ENCODE peak calls at places on chromosome 21, in five cellular contexts. H is Peyer's patch, F is DND-41, J is AG10803, B is astrocyte of the spinal cord. S is an unnamed sample.
A peak's percentile ranks its signal among the peaks of the same experiment; 100 is the strongest.

GRCh38 chr21:45982758-45983731 is 1.5 kb downstream of the COL6A1 start:
- DNase-seq in H (no peak), F (no peak), J (no peak), B (no peak), S (peak; percentile 15)

GRCh38 chr21:39913651-39914145 is 46.5 kb downstream of the PCP4 start:
- DNase-seq in H (no peak), F (no peak), J (no peak), B (no peak), S (no peak)

GRCh38 chr21:28159396-28159795 is 833.3 kb downstream of the LTN1 start:
- DNase-seq in H (no peak), F (no peak), J (no peak), B (no peak), S (no peak)

GRCh38 chr21:34020934-34021553 is 52.3 kb upstream of the MRPS6 start:
- DNase-seq in H (no peak), F (no peak), J (no peak), B (no peak), S (no peak)

GRCh38 chr21:29209696-29210095 is 79.3 kb downstream of the MAP3K7CL start:
- DNase-seq in H (no peak), F (no peak), J (no peak), B (peak; percentile 35), S (no peak)

GRCh38 chr21:14968821-14969220 is 96.0 kb downstream of the NRIP1 start:
- DNase-seq in H (no peak), F (no peak), J (peak; percentile 47), B (no peak), S (no peak)

GRCh38 chr21:26093094-26093493 is 77.5 kb downstream of the APP start:
- DNase-seq in H (no peak), F (no peak), J (no peak), B (no peak), S (no peak)

GRCh38 chr21:27476696-27477095 is 509.8 kb upstream of the ADAMTS5 start:
- DNase-seq in H (no peak), F (no peak), J (peak; percentile 83), B (peak; percentile 59), S (no peak)

GRCh38 chr21:29376556-29376955 is 77.8 kb downstream of the BACH1 start:
- DNase-seq in H (peak; percentile 75), F (peak; percentile 62), J (peak; percentile 13), B (no peak), S (peak; percentile 32)

GRCh38 chr21:45943630-45944540 is 37.7 kb upstream of the COL6A1 start:
- DNase-seq in H (no peak), F (no peak), J (no peak), B (no peak), S (no peak)

GRCh38 chr21:34766862-34767261 is 98.1 kb downstream of the CLIC6 start:
- DNase-seq in H (no peak), F (no peak), J (no peak), B (no peak), S (no peak)

GRCh38 chr21:41169701-41170100 is 1.7 kb downstream of the BACE2 start:
- DNase-seq in H (no peak), F (no peak), J (no peak), B (no peak), S (no peak)

GRCh38 chr21:27221084-27221483 is 254.2 kb upstream of the ADAMTS5 start:
- DNase-seq in H (no peak), F (no peak), J (no peak), B (no peak), S (no peak)

GRCh38 chr21:45471229-45472052 is 66.5 kb downstream of the COL18A1 start:
- DNase-seq in H (no peak), F (no peak), J (peak; percentile 93), B (peak; percentile 93), S (no peak)

GRCh38 chr21:31780944-31781343 is 49.0 kb upstream of the SCAF4 start:
- DNase-seq in H (no peak), F (no peak), J (no peak), B (no peak), S (no peak)

GRCh38 chr21:27371688-27372331 is 404.9 kb upstream of the ADAMTS5 start:
- DNase-seq in H (no peak), F (no peak), J (no peak), B (no peak), S (no peak)

DNA sequence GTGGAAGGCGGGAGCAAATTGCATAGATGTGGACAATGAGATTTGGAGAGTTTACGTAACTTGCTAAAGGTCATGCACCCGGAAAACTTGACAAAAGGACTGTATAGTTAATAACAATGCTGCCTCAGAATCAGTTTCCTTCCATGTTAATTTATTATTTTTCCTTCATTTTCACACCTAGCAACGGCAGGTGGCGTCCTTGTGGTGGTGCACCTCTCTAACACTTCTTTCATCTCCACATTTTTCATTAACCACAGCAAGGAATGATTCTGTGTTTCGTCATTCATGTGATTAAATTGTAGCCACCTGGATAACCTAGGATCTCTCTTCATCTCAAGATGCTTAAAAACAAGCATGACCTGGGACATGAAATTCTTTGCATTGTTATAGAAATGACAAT is 2133.0 kb downstream of the NCAM2 start:
- DNase-seq in H (no peak), F (no peak), J (no peak), B (no peak), S (no peak)
- TF ChIP-seq CTCF in H (no peak), F (peak; percentile 40), J (no peak), B (no peak), S (no peak)

GRCh38 chr21:32991299-32991850 is 34.4 kb upstream of the OLIG2 start:
- DNase-seq in H (no peak), F (no peak), J (no peak), B (no peak), S (no peak)

GRCh38 chr21:32990666-32991065 is 35.1 kb upstream of the OLIG2 start:
- DNase-seq in H (no peak), F (no peak), J (no peak), B (no peak), S (no peak)

GRCh38 chr21:32993894-32994293 is 31.8 kb upstream of the OLIG2 start:
- DNase-seq in H (no peak), F (no peak), J (no peak), B (no peak), S (no peak)

DNA sequence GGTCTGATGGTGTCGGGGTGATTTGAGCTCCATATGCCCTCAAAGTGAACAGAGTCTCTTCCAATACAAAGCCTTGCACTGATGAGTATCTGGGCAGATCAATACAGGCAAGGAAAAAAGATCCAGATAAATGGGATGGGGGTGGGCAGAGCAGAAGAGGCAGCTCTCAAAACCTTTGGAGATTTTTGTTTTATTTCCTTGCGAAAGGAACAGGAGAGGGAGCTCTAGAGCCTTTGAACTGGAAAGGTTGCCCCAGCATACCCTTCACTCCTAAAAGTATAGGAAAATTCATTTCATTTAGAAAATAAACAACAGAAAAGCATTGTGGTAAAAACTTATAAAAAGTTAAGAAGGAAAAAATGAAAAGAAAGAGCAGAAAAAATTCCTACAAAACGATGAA is 31.4 kb upstream of the OLIG2 start:
- DNase-seq in H (no peak), F (no peak), J (peak; percentile 26), B (peak; percentile 10), S (no peak)
- TF ChIP-seq CTCF in H (peak; percentile 25), F (peak; percentile 56), J (peak; percentile 64), B (peak; percentile 49), S (no peak)

DNA sequence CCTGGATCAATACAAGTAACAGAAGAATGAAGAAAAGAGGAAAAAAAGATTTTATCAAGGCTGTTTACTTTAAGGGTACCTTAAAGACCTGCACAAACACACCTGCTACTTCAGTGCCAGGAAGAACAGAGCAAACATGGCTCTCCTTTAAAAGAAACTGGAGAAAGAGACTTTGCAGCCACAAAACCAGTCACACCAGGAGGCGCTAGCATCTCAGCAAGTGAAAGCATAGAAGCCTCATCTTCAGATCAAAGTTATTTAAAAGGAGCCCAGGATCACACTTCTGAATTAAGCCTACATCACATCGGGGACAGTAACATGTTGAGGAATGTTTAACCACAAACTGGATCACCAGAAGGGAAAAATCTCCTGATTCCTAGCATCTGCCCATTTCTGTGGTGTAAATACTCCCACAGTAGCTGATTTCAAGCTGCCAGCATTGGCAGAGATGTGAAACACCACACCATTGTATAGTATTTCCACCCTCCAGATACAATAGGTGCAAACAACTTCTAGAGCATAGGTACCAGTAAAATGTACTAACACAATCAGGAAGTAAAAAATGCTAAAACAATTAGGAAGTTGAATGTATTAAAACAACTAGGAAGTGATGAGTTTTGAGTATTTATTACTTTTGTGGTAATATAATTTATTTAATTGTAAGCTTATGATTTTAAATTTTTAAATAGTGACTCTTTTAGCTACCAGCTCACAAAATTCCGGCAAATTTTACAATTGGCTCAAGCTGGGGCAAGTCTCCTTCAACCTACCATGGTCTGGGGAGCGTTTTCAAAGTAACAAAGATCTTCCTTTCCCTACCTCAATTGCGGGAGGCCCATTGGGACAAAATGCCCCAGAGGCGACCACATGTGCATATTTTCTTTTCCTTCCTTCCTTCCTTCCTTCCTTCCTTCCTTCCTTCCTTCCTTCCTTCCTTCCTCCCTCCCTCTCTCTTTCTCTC is 105.3 kb upstream of the CLDN14 start:
- DNase-seq in H (no peak), F (peak; percentile 24), J (no peak), B (no peak), S (no peak)
- TF ChIP-seq CTCF in H (no peak), F (peak; percentile 55), J (no peak), B (peak; percentile 22), S (no peak)

GRCh38 chr21:36917487-36918158 is 48.8 kb downstream of the HLCS start:
- DNase-seq in H (no peak), F (no peak), J (peak; percentile 40), B (peak; percentile 68), S (no peak)
- TF ChIP-seq CTCF in H (peak; percentile 45), F (peak; percentile 20), J (peak; percentile 67), B (peak; percentile 85), S (no peak)

GRCh38 chr21:18803624-18804023 is 400.0 kb upstream of the TMPRSS15 start:
- DNase-seq in H (no peak), F (no peak), J (no peak), B (no peak), S (no peak)

DNA sequence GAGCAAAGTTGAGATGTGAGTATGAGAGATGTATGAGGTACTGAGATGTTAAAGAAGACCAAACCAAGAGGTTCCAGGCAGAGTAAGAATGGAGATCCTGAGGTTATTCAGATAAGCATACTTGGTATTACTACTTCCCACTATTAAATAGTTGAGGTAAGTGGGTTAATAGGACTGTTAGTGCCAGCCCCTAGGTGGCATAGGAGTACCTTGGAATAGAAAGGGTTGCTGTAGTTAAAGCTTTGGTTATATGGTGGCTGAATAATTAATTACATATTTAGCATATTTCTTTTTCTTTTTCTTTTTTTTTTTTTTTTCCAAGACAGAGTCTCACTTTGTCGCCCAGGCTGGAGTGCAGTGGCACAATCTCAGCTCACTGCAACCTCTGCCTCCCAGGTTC is 397.9 kb upstream of the TMPRSS15 start:
- DNase-seq in H (peak; percentile 46), F (no peak), J (no peak), B (peak; percentile 42), S (no peak)
- TF ChIP-seq CTCF in H (peak; percentile 43), F (peak; percentile 5), J (no peak), B (peak; percentile 51), S (no peak)

DNA sequence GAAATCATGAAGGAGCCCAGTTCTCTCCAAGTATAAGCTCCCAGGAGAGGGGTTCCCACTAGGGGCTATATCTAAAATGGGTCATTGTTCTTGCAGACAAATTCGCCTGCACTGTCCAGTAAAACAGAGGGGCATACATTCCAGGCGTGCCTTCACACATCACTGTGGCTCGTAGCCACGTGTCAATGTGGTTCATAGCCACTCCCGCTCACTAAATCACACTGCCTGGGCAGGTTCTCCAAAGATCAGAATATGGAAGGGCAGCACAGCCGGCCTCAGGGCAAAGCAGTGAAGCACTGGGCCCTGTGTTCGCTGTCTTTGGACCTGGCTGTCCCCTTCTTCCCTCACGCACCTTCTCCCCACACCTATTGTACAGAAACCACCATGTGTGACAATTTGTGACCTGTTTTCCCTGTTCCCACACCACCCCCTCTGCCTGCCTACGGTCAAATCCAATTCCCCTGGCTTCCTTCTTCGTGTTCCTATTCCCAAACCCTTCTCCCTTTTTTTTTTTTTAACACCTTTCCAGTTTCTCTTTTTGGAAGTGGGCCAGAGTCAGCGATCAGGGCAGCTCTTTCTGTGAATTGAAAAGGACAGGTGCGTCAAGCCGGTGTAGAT is 26.9 kb upstream of the ABCG1 start:
- DNase-seq in H (no peak), F (no peak), J (no peak), B (no peak), S (no peak)
- TF ChIP-seq CTCF in H (no peak), F (no peak), J (no peak), B (no peak), S (no peak)

S was measured in activated B cell treated with CpG ODN at 0.5 μM for 24 hours.